ENCODE peak calls at places on chromosomes 7 and 10, in eight cellular contexts. O, R, D, B, T, Q, P and A are unnamed samples.

GRCh38 chr10:55476129-55476528 is 675.1 kb upstream of the PCDH15 start:
- DNase-seq in O (no peak), R (no peak), Q (no peak), T (no peak), D (no peak), B (no peak), P (no peak), A (no peak)

GRCh38 chr7:122217125-122217524 is 73.1 kb upstream of the AASS start:
- DNase-seq in D (no peak), T (no peak), R (no peak), Q (no peak), O (no peak), B (no peak), P (no peak), A (no peak)

GRCh38 chr10:82813856-82814255 is 938.9 kb downstream of the NRG3 start:
- DNase-seq in P (no peak), R (no peak), T (no peak), Q (peak; percentile 86), B (no peak), D (peak; percentile 32), O (no peak), A (no peak)

GRCh38 chr10:86243651-86244155 is 122.9 kb downstream of the GRID1 start:
- DNase-seq in Q (no peak), R (no peak), T (no peak), B (no peak), P (no peak), O (no peak), D (no peak), A (no peak)

GRCh38 chr10:20596911-20597310 is 300.2 kb downstream of the NEBL start:
- DNase-seq in R (no peak), P (no peak), Q (no peak), D (no peak), B (no peak), O (no peak), T (no peak), A (no peak)

GRCh38 chr10:78277734-78278404 is 244.2 kb downstream of the RPS24 start:
- DNase-seq in D (no peak), T (peak; percentile 58), B (peak; percentile 57), O (peak; percentile 77), R (peak; percentile 66), P (no peak), Q (peak; percentile 35), A (peak; percentile 75)

GRCh38 chr10:110101464-110102144 is 93.8 kb downstream of the ADD3 start:
- DNase-seq in P (no peak), D (no peak), B (no peak), O (peak; percentile 28), Q (no peak), R (no peak), T (no peak), A (no peak)

GRCh38 chr10:52106895-52107294 is 207.2 kb upstream of the DKK1 start:
- DNase-seq in T (no peak), O (no peak), R (no peak), Q (no peak), P (no peak), B (no peak), D (no peak), A (peak; percentile 39)

GRCh38 chr10:3102721-3103410 is 35.5 kb downstream of the PFKP start:
- DNase-seq in R (no peak), Q (no peak), D (no peak), B (no peak), T (no peak), O (no peak), P (no peak), A (peak; percentile 36)

GRCh38 chr7:73342645-73343044 is 14.7 kb downstream of the FKBP6 start:
- DNase-seq in R (no peak), B (peak; percentile 21), T (no peak), D (peak; percentile 29), O (peak; percentile 42), P (no peak), Q (peak; percentile 55), A (peak; percentile 69)

GRCh38 chr7:47596502-47597202 is 14.7 kb upstream of the TNS3 start:
- DNase-seq in P (no peak), B (peak; percentile 55), O (no peak), R (peak; percentile 58), T (no peak), Q (peak; percentile 55), D (peak; percentile 40), A (no peak)

GRCh38 chr7:43584200-43584586 is 1.3 kb downstream of the STK17A start:
- DNase-seq in O (peak; percentile 56), B (no peak), Q (peak; percentile 53), D (no peak), P (no peak), R (no peak), T (peak; percentile 24), A (peak; percentile 71)

GRCh38 chr10:13831711-13832110 is 244.9 kb downstream of the PRPF18 start:
- DNase-seq in P (peak; percentile 43), T (no peak), D (no peak), O (no peak), R (no peak), Q (no peak), B (no peak), A (no peak)

GRCh38 chr7:7257899-7258692 is 75.8 kb downstream of the C1GALT1 start:
- DNase-seq in Q (no peak), T (no peak), O (no peak), P (peak; percentile 26), R (no peak), B (no peak), D (no peak), A (peak; percentile 5)

GRCh38 chr10:13877154-13877909 is 290.6 kb downstream of the PRPF18 start:
- DNase-seq in R (no peak), D (peak; percentile 43), Q (peak; percentile 35), B (peak; percentile 46), O (no peak), T (peak; percentile 43), P (no peak), A (peak; percentile 57)

GRCh38 chr7:10360050-10360449 is 613.6 kb upstream of the PHF14 start:
- DNase-seq in B (no peak), T (no peak), R (no peak), Q (no peak), O (no peak), D (no peak), P (no peak), A (no peak)
- TF ChIP-seq POLR2A in B (no peak), T (no peak), R (no peak), Q (no peak), O (no peak), D (no peak), P (no peak), A (no peak)

DNA sequence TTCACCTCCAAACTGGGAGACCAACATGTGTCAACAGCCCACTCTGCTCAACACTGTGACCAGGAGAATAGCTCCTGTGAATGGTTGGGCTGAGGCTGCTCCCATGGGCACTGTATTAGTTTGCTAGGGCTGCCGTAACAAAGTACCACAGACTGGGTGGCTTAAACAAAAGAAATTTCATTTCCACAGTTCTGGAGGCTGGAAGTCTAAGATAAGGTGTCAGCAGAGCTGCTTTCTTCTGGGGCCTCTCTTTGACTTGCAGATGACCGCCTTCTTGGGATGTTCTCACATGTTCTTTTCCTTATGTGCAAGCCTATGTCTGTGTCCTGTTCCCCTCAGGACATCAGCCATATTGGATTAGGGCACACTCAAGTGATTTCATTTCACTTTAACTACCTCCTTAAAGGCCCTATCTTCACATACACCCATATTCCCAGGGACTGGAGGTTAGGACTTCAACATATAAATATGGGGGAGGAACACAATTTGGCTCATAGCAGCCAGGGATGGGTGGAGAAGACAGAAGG is 90.3 kb downstream of the CPED1 start:
- DNase-seq in R (no peak), O (no peak), T (no peak), B (no peak), P (no peak), D (no peak), Q (no peak), A (no peak)
- TF ChIP-seq POLR2A in R (no peak), O (no peak), T (no peak), B (no peak), P (no peak), D (no peak), Q (no peak), A (no peak)

GRCh38 chr7:100890640-100891521 is 1.4 kb upstream of the UFSP1 start:
- DNase-seq in O (no peak), P (no peak), R (no peak), B (peak; percentile 39), D (no peak), T (no peak), Q (no peak), A (no peak)
- TF ChIP-seq POLR2A in O (no peak), P (no peak), R (no peak), B (no peak), D (no peak), T (no peak), Q (no peak), A (no peak)

GRCh38 chr7:23181684-23182553 is at the start of gene NUP42:
- DNase-seq in P (peak; percentile 67), B (peak; percentile 91), T (peak; percentile 95), D (peak; percentile 96), O (peak; percentile 98), R (peak; percentile 98), Q (peak; percentile 95), A (peak; percentile 100)
- TF ChIP-seq POLR2A in P (peak; percentile 94), B (peak; percentile 56), T (no peak), D (no peak), O (peak; percentile 85), R (peak; percentile 93), Q (peak; percentile 57), A (peak; percentile 72)

GRCh38 chr10:47278720-47279119 is 21.3 kb upstream of the GDF10 start:
- DNase-seq in Q (no peak), T (no peak), B (no peak), P (no peak), R (no peak), O (no peak), D (no peak), A (no peak)

GRCh38 chr10:47276071-47276470 is 23.9 kb upstream of the GDF10 start:
- DNase-seq in Q (no peak), O (no peak), B (no peak), T (no peak), D (no peak), R (no peak), P (no peak), A (no peak)

GRCh38 chr10:47278152-47278473 is 21.9 kb upstream of the GDF10 start:
- DNase-seq in R (no peak), O (no peak), T (no peak), D (no peak), P (no peak), Q (no peak), B (no peak), A (no peak)

GRCh38 chr10:47276576-47277351 is 23.2 kb upstream of the GDF10 start:
- DNase-seq in P (no peak), O (no peak), B (no peak), D (no peak), T (no peak), R (no peak), Q (no peak), A (no peak)

DNA sequence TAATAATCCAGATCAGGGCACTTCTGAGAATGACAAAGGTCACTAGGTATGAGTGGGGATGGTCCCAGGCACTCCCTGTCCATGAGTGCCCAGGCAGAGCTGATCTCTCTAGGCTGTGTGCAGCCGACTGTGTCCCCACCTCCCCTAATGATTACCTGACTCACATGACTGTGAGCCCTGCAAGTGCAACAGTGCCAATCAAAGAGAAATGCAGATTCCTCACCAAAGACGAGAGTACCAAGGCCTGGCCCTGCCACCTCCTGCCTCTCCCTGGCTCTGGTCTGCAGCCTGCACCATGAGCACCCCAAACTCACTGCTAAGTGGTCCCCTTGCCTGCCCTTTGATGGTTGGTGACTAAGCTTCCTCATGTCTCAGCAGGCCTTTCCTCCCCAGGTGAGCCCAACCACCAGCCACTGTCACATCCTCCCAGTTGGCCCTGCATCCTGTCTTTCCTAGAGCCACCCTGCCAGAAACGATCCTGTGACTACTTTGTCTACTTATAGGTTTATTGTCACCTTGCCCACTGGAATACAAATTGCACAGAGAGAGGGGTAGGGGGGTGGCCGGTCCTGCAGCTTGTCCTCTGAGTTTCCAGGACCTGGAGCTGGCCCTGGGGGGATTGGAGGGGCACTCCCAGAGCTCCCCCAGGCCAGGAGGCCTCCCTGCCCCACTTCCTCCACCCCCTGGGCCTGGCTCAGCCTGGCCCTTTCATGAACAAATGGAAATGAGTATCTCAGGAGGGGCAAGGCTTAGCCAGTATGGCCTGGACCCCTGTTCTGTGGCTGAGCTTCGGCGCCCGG is 22.4 kb upstream of the GDF10 start:
- DNase-seq in B (no peak), R (no peak), P (no peak), T (no peak), Q (no peak), O (no peak), D (no peak), A (no peak)
- TF ChIP-seq POLR2A in B (no peak), R (no peak), P (no peak), T (no peak), Q (no peak), O (no peak), D (no peak), A (no peak)